ENCODE peak calls at places on chromosomes 2 and 18, in nine cellular contexts. L is psoas muscle, F is heart right ventricle, S is brain microvascular endothelial cell, Q is RWPE1, I is AG04450, H is astrocyte, Y is tibial artery, E is pancreas. C is an unnamed sample.

GRCh38 chr2:20352230-20353216 is 1.9 kb upstream of the PUM2 start:
- DNase-seq in L (no peak), F (no peak), S (no peak), Q (no peak), I (no peak), H (no peak), Y (no peak), E (no peak), C (no peak)

GRCh38 chr2:191150451-191151314 is at the start of gene STAT4:
- DNase-seq in L (no peak), F (peak), S (peak), Q (no peak), I (no peak), H (peak), Y (no peak), E (peak), C (no peak)

GRCh38 chr2:17475285-17475684 is 43.0 kb downstream of the RAD51AP2 start:
- DNase-seq in L (no peak), F (no peak), S (no peak), Q (no peak), I (no peak), H (no peak), Y (no peak), E (no peak), C (peak)

GRCh38 chr2:105117565-105117964 is 79.7 kb downstream of the MRPS9 start:
- DNase-seq in L (no peak), F (no peak), S (no peak), Q (no peak), I (no peak), H (no peak), Y (no peak), E (no peak), C (no peak)

GRCh38 chr2:112960230-112960825 is 17.5 kb upstream of the IL36G start:
- DNase-seq in L (no peak), F (no peak), S (no peak), Q (no peak), I (no peak), H (no peak), Y (no peak), E (no peak), C (no peak)

GRCh38 chr2:158325031-158325781 is 131.3 kb downstream of the CCDC148 start:
- DNase-seq in L (no peak), F (no peak), S (peak), Q (peak), I (no peak), H (peak), Y (no peak), E (no peak), C (peak)

GRCh38 chr2:71299507-71299906 is 32.1 kb upstream of the ZNF638 start:
- DNase-seq in L (no peak), F (no peak), S (no peak), Q (peak), I (no peak), H (peak), Y (no peak), E (no peak), C (no peak)

GRCh38 chr18:12274793-12275192 is 20.6 kb downstream of the CIDEA start:
- DNase-seq in L (no peak), F (no peak), S (no peak), Q (no peak), I (no peak), H (no peak), Y (no peak), E (no peak), C (no peak)

GRCh38 chr2:71928734-71929481 is 218.8 kb downstream of the CYP26B1 start:
- DNase-seq in L (no peak), F (no peak), S (no peak), Q (no peak), I (no peak), H (no peak), Y (no peak), E (no peak), C (no peak)

GRCh38 chr2:1635826-1636225 is 108.5 kb downstream of the PXDN start:
- DNase-seq in L (no peak), F (no peak), S (no peak), Q (no peak), I (no peak), H (no peak), Y (no peak), E (no peak), C (no peak)

GRCh38 chr2:106904242-106904641 is 18.3 kb upstream of the ST6GAL2 start:
- DNase-seq in L (no peak), F (no peak), S (no peak), Q (no peak), I (no peak), H (no peak), Y (no peak), E (no peak), C (no peak)

GRCh38 chr2:39306626-39307025 is 62.9 kb upstream of the CDKL4 start:
- DNase-seq in L (no peak), F (no peak), S (no peak), Q (no peak), I (no peak), H (no peak), Y (no peak), E (no peak), C (no peak)

GRCh38 chr2:26523750-26524149 is 45.8 kb upstream of the OTOF start:
- DNase-seq in L (no peak), F (no peak), S (no peak), Q (no peak), I (no peak), H (no peak), Y (peak), E (no peak), C (no peak)

GRCh38 chr2:147031897-147032296 is 812.9 kb upstream of the ACVR2A start:
- DNase-seq in L (no peak), F (no peak), S (no peak), Q (no peak), I (no peak), H (no peak), Y (no peak), E (no peak), C (no peak)

GRCh38 chr18:47163241-47163640 is 12.9 kb downstream of the IER3IP1 start:
- DNase-seq in L (no peak), F (no peak), S (peak), Q (peak), I (no peak), H (peak), Y (no peak), E (no peak), C (no peak)

GRCh38 chr2:127857494-127857818 is 499 bp downstream of the POLR2D start:
- DNase-seq in L (no peak), F (no peak), S (no peak), Q (peak), I (no peak), H (no peak), Y (peak), E (no peak), C (no peak)

GRCh38 chr2:34012728-34013302 is 413.7 kb upstream of the FAM98A start:
- DNase-seq in L (peak), F (peak), S (peak), Q (peak), I (peak), H (peak), Y (no peak), E (peak), C (peak)

GRCh38 chr2:149739880-149740265 is 152.3 kb upstream of the MMADHC start:
- DNase-seq in L (no peak), F (no peak), S (no peak), Q (no peak), I (no peak), H (no peak), Y (no peak), E (no peak), C (no peak)

GRCh38 chr18:66432636-66433035 is 171.3 kb downstream of the CDH19 start:
- DNase-seq in L (no peak), F (no peak), S (no peak), Q (no peak), I (no peak), H (no peak), Y (no peak), E (no peak), C (no peak)

GRCh38 chr2:238106698-238107524 is 6.8 kb downstream of the ESPNL start:
- DNase-seq in L (peak), F (no peak), S (no peak), Q (no peak), I (no peak), H (no peak), Y (peak), E (peak), C (no peak)

GRCh38 chr2:8922431-8922830 is 81.1 kb downstream of the MBOAT2 start:
- DNase-seq in L (no peak), F (no peak), S (no peak), Q (no peak), I (no peak), H (no peak), Y (no peak), E (no peak), C (no peak)

GRCh38 chr18:34122724-34123334 is 101.9 kb downstream of the NOL4 start:
- DNase-seq in L (no peak), F (peak), S (peak), Q (peak), I (peak), H (peak), Y (no peak), E (no peak), C (peak)

GRCh38 chr2:13003500-13003899 is 286.8 kb downstream of the TRIB2 start:
- DNase-seq in L (no peak), F (no peak), S (no peak), Q (no peak), I (no peak), H (peak), Y (no peak), E (no peak), C (no peak)

GRCh38 chr2:31037058-31037457 is 101.2 kb downstream of the GALNT14 start:
- DNase-seq in L (no peak), F (no peak), S (no peak), Q (no peak), I (no peak), H (no peak), Y (no peak), E (no peak), C (no peak)

GRCh38 chr2:200798519-200798918 is 13.2 kb upstream of the BZW1 start:
- DNase-seq in L (no peak), F (no peak), S (no peak), Q (no peak), I (no peak), H (no peak), Y (no peak), E (no peak), C (no peak)

GRCh38 chr2:110173523-110173922 is 31.3 kb downstream of the NPHP1 start:
- DNase-seq in L (no peak), F (no peak), S (no peak), Q (peak), I (no peak), H (peak), Y (no peak), E (no peak), C (peak)

GRCh38 chr2:11175293-11175795 is 20.1 kb downstream of the SLC66A3 start:
- DNase-seq in L (no peak), F (no peak), S (peak), Q (no peak), I (no peak), H (peak), Y (no peak), E (no peak), C (no peak)

GRCh38 chr2:47803770-47804169 is 20.8 kb downstream of the MSH6 start:
- DNase-seq in L (no peak), F (no peak), S (no peak), Q (no peak), I (no peak), H (no peak), Y (no peak), E (no peak), C (no peak)

GRCh38 chr2:49490710-49491109 is 336.4 kb upstream of the FSHR start:
- DNase-seq in L (no peak), F (peak), S (no peak), Q (no peak), I (no peak), H (no peak), Y (no peak), E (peak), C (no peak)

GRCh38 chr2:42844901-42845685 is 52.7 kb upstream of the HAAO start:
- DNase-seq in L (no peak), F (no peak), S (no peak), Q (no peak), I (peak), H (peak), Y (peak), E (no peak), C (peak)

GRCh38 chr2:152396763-152397162 is 61.8 kb downstream of the FMNL2 start:
- DNase-seq in L (no peak), F (no peak), S (no peak), Q (no peak), I (no peak), H (peak), Y (no peak), E (no peak), C (no peak)

GRCh38 chr2:196437626-196438025 is 201.9 kb upstream of the CCDC150 start:
- DNase-seq in L (no peak), F (no peak), S (no peak), Q (no peak), I (no peak), H (no peak), Y (no peak), E (no peak), C (no peak)

GRCh38 chr18:50061876-50062517 is 132.9 kb downstream of the MYO5B start:
- DNase-seq in L (peak), F (peak), S (no peak), Q (no peak), I (no peak), H (no peak), Y (no peak), E (no peak), C (no peak)
- H3K27ac ChIP-seq in L (no peak), F (no peak), S (no peak), Q (no peak), I (no peak), H (no peak), Y (no peak), E (no peak), C (no peak)

DNA sequence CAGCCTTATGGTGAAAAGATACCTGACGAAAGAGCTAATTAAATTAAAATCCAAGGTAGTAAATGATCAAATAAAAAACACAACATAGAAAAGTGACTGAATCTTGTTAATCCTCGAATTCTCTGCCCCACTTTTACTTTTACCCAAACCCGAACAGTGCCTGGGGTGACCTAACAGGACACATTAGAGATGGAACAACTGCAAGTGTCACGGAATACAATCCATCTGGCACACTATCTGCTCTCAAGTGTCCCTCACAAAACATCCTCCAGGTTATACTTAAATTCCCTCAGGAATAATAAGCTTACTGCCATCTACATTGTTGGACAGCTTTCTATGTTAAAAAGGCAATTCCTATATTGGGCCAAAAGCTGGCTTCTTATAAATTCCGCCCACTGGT is 236.3 kb upstream of the SLC14A2 start:
- DNase-seq in L (no peak), F (no peak), S (no peak), Q (no peak), I (no peak), H (no peak), Y (no peak), E (no peak), C (no peak)
- H3K27ac ChIP-seq in L (no peak), F (no peak), S (no peak), Q (no peak), I (no peak), H (no peak), Y (no peak), E (no peak), C (no peak)

GRCh38 chr2:218404351-218405145 is 4.9 kb downstream of the CTDSP1 start:
- DNase-seq in L (no peak), F (no peak), S (no peak), Q (no peak), I (no peak), H (no peak), Y (no peak), E (peak), C (no peak)
- H3K27ac ChIP-seq in L (peak), F (peak), S (no peak), Q (peak), I (peak), H (no peak), Y (peak), E (no peak), C (peak)

GRCh38 chr2:85790499-85790898 is 36.7 kb downstream of the ATOH8 start:
- DNase-seq in L (no peak), F (no peak), S (no peak), Q (no peak), I (no peak), H (no peak), Y (peak), E (peak), C (no peak)
- H3K27ac ChIP-seq in L (no peak), F (no peak), S (no peak), Q (no peak), I (no peak), H (no peak), Y (peak), E (no peak), C (no peak)

C was measured in epithelial cell of prostate.